ENCODE peak calls at places on chromosomes 7 and 10, in five cellular contexts. One of them, this sample, is unnamed.

GRCh38 chr10:113087082-113088029 is 137.3 kb downstream of the TCF7L2 start:
- DNase-seq in GM12891: no peak
- DNase-seq in small intestine: peak
- DNase-seq in anterior cingulate cortex: no peak
- DNase-seq in A172: peak
- DNase-seq in this sample: peak

GRCh38 chr10:14510346-14510745 is 179.6 kb upstream of the FRMD4A start:
- DNase-seq in small intestine: no peak
- DNase-seq in GM12891: no peak
- DNase-seq in anterior cingulate cortex: no peak
- DNase-seq in A172: no peak
- DNase-seq in this sample: no peak

GRCh38 chr7:22372863-22373262 is 15.9 kb upstream of the RAPGEF5 start:
- DNase-seq in small intestine: peak
- DNase-seq in A172: no peak
- DNase-seq in GM12891: no peak
- DNase-seq in anterior cingulate cortex: no peak
- DNase-seq in this sample: no peak

GRCh38 chr7:18103436-18104218 is 76.0 kb upstream of the PRPS1L1 start:
- DNase-seq in A172: no peak
- DNase-seq in small intestine: no peak
- DNase-seq in GM12891: no peak
- DNase-seq in anterior cingulate cortex: no peak
- DNase-seq in this sample: no peak

GRCh38 chr10:97718659-97719142 is 5.2 kb downstream of the MARVELD1 start:
- DNase-seq in GM12891: no peak
- DNase-seq in small intestine: peak
- DNase-seq in anterior cingulate cortex: no peak
- DNase-seq in A172: peak
- DNase-seq in this sample: peak

GRCh38 chr7:137084607-137085380 is 216.3 kb downstream of the CHRM2 start:
- DNase-seq in A172: no peak
- DNase-seq in small intestine: no peak
- DNase-seq in anterior cingulate cortex: no peak
- DNase-seq in GM12891: no peak
- DNase-seq in this sample: no peak

GRCh38 chr7:158246960-158247673 is 340.5 kb downstream of the PTPRN2 start:
- DNase-seq in A172: no peak
- DNase-seq in small intestine: no peak
- DNase-seq in anterior cingulate cortex: no peak
- DNase-seq in GM12891: no peak
- DNase-seq in this sample: no peak

GRCh38 chr10:51615764-51616298 is 83.6 kb downstream of the CSTF2T start:
- DNase-seq in A172: no peak
- DNase-seq in GM12891: no peak
- DNase-seq in small intestine: no peak
- DNase-seq in anterior cingulate cortex: no peak
- DNase-seq in this sample: no peak

GRCh38 chr7:46226860-46227259 is 305.8 kb upstream of the IGFBP3 start:
- DNase-seq in GM12891: no peak
- DNase-seq in anterior cingulate cortex: no peak
- DNase-seq in A172: no peak
- DNase-seq in small intestine: no peak
- DNase-seq in this sample: peak

GRCh38 chr10:133143200-133143533 is 16.9 kb upstream of the KNDC1 start:
- DNase-seq in small intestine: no peak
- DNase-seq in anterior cingulate cortex: no peak
- DNase-seq in A172: no peak
- DNase-seq in GM12891: no peak
- DNase-seq in this sample: no peak

GRCh38 chr7:139482662-139483466 is 609 bp downstream of the KLRG2 start:
- DNase-seq in A172: no peak
- DNase-seq in GM12891: peak
- DNase-seq in small intestine: no peak
- DNase-seq in anterior cingulate cortex: no peak
- DNase-seq in this sample: no peak

GRCh38 chr7:127946081-127946480 is 85.2 kb downstream of the LRRC4 start:
- DNase-seq in GM12891: no peak
- DNase-seq in anterior cingulate cortex: no peak
- DNase-seq in A172: no peak
- DNase-seq in small intestine: peak
- DNase-seq in this sample: no peak

GRCh38 chr7:14837216-14837615 is 65.3 kb downstream of the DGKB start:
- DNase-seq in anterior cingulate cortex: no peak
- DNase-seq in small intestine: no peak
- DNase-seq in GM12891: no peak
- DNase-seq in A172: no peak
- DNase-seq in this sample: peak

GRCh38 chr7:1011297-1012003 is 28.5 kb downstream of the CYP2W1 start:
- DNase-seq in anterior cingulate cortex: no peak
- DNase-seq in small intestine: no peak
- DNase-seq in GM12891: no peak
- DNase-seq in A172: no peak
- DNase-seq in this sample: no peak

GRCh38 chr10:6431186-6431585 is 148.9 kb downstream of the PRKCQ start:
- DNase-seq in small intestine: no peak
- DNase-seq in A172: no peak
- DNase-seq in anterior cingulate cortex: no peak
- DNase-seq in GM12891: no peak
- DNase-seq in this sample: no peak

GRCh38 chr10:112842832-112843360 is 107.2 kb upstream of the TCF7L2 start:
- DNase-seq in anterior cingulate cortex: peak
- DNase-seq in small intestine: peak
- DNase-seq in GM12891: peak
- DNase-seq in A172: no peak
- DNase-seq in this sample: peak

GRCh38 chr7:71925663-71926062 is 486.5 kb downstream of the CALN1 start:
- DNase-seq in small intestine: no peak
- DNase-seq in A172: no peak
- DNase-seq in GM12891: no peak
- DNase-seq in anterior cingulate cortex: no peak
- DNase-seq in this sample: no peak

GRCh38 chr10:31697271-31698168 is 231.1 kb downstream of the ARHGAP12 start:
- DNase-seq in anterior cingulate cortex: peak
- DNase-seq in small intestine: no peak
- DNase-seq in A172: peak
- DNase-seq in GM12891: no peak
- DNase-seq in this sample: peak

GRCh38 chr10:78985973-78986372 is 82.8 kb upstream of the ZMIZ1 start:
- DNase-seq in anterior cingulate cortex: no peak
- DNase-seq in small intestine: no peak
- DNase-seq in A172: no peak
- DNase-seq in GM12891: no peak
- DNase-seq in this sample: no peak

GRCh38 chr7:120865191-120865976 is 7.4 kb upstream of the TSPAN12 start:
- DNase-seq in anterior cingulate cortex: no peak
- DNase-seq in GM12891: no peak
- DNase-seq in A172: no peak
- DNase-seq in small intestine: no peak
- DNase-seq in this sample: no peak

GRCh38 chr10:84270708-84271107 is 25.9 kb downstream of the RGR start:
- DNase-seq in GM12891: no peak
- DNase-seq in small intestine: peak
- DNase-seq in anterior cingulate cortex: no peak
- DNase-seq in A172: no peak
- DNase-seq in this sample: no peak

GRCh38 chr7:39333701-39334100 is 232.5 kb upstream of the YAE1 start:
- DNase-seq in anterior cingulate cortex: no peak
- DNase-seq in GM12891: no peak
- DNase-seq in A172: no peak
- DNase-seq in small intestine: no peak
- DNase-seq in this sample: no peak

GRCh38 chr7:70044064-70044463 is 445.8 kb downstream of the AUTS2 start:
- DNase-seq in anterior cingulate cortex: no peak
- DNase-seq in small intestine: peak
- DNase-seq in A172: peak
- DNase-seq in GM12891: no peak
- DNase-seq in this sample: no peak

GRCh38 chr7:12450615-12451014 is 47.0 kb upstream of the VWDE start:
- DNase-seq in GM12891: no peak
- DNase-seq in A172: no peak
- DNase-seq in small intestine: no peak
- DNase-seq in anterior cingulate cortex: no peak
- DNase-seq in this sample: no peak

GRCh38 chr10:45144666-45145065 is 143.9 kb downstream of the ZNF22 start:
- DNase-seq in A172: no peak
- DNase-seq in small intestine: no peak
- DNase-seq in GM12891: no peak
- DNase-seq in anterior cingulate cortex: no peak
- DNase-seq in this sample: no peak

GRCh38 chr7:98872328-98872924 is 2.6 kb upstream of the TMEM130 start:
- DNase-seq in GM12891: no peak
- DNase-seq in anterior cingulate cortex: no peak
- DNase-seq in A172: no peak
- DNase-seq in small intestine: peak
- DNase-seq in this sample: peak

GRCh38 chr10:100878291-100878910 is 34.4 kb upstream of the SLF2 start:
- DNase-seq in A172: peak
- DNase-seq in GM12891: peak
- DNase-seq in anterior cingulate cortex: peak
- DNase-seq in small intestine: peak
- DNase-seq in this sample: peak

GRCh38 chr10:8193546-8193945 is 139.1 kb downstream of the GATA3 start:
- DNase-seq in GM12891: no peak
- DNase-seq in A172: no peak
- DNase-seq in anterior cingulate cortex: no peak
- DNase-seq in small intestine: no peak
- DNase-seq in this sample: no peak

GRCh38 chr7:127667017-127667670 is 15.2 kb downstream of the SND1 start:
- DNase-seq in anterior cingulate cortex: no peak
- DNase-seq in small intestine: no peak
- DNase-seq in A172: peak
- DNase-seq in GM12891: no peak
- DNase-seq in this sample: peak

GRCh38 chr10:9296206-9296605 is 1241.7 kb downstream of the GATA3 start:
- DNase-seq in anterior cingulate cortex: no peak
- DNase-seq in small intestine: no peak
- DNase-seq in GM12891: no peak
- DNase-seq in A172: no peak
- DNase-seq in this sample: peak

This sample was measured in fibroblast of mammary gland.